ENCODE peak calls at places on chromosomes 1 and 21, in six cellular contexts. One of them, this sample, is unnamed.

GRCh38 chr21:41768371-41769042 is 1.7 kb upstream of the RIPK4 start:
- DNase-seq in H1: no peak
- DNase-seq in upper lobe of left lung: no peak
- DNase-seq in spleen: no peak
- DNase-seq in prostate gland: no peak
- DNase-seq in HCT116: peak; percentile 32
- DNase-seq in this sample: peak; percentile 78

GRCh38 chr1:232635778-232636356 is 5.9 kb upstream of the SIPA1L2 start:
- DNase-seq in H1: no peak
- DNase-seq in upper lobe of left lung: no peak
- DNase-seq in spleen: no peak
- DNase-seq in prostate gland: no peak
- DNase-seq in HCT116: no peak
- DNase-seq in this sample: no peak

GRCh38 chr1:25799758-25800537 is at the start of gene SELENON:
- DNase-seq in H1: no peak
- DNase-seq in upper lobe of left lung: peak; percentile 91
- DNase-seq in spleen: peak; percentile 88
- DNase-seq in prostate gland: no peak
- DNase-seq in HCT116: no peak
- DNase-seq in this sample: peak; percentile 60

GRCh38 chr1:17118706-17119075 is 560 bp downstream of the PADI2 start:
- DNase-seq in H1: no peak
- DNase-seq in upper lobe of left lung: no peak
- DNase-seq in spleen: peak; percentile 87
- DNase-seq in prostate gland: no peak
- DNase-seq in HCT116: no peak
- DNase-seq in this sample: no peak

GRCh38 chr1:226568077-226568831 is 19.7 kb downstream of the STUM start:
- DNase-seq in H1: no peak
- DNase-seq in upper lobe of left lung: peak; percentile 36
- DNase-seq in spleen: peak; percentile 55
- DNase-seq in prostate gland: no peak
- DNase-seq in HCT116: peak; percentile 6
- DNase-seq in this sample: no peak

GRCh38 chr1:155171836-155172731 is 1.0 kb downstream of the KRTCAP2 start:
- DNase-seq in H1: no peak
- DNase-seq in upper lobe of left lung: no peak
- DNase-seq in spleen: peak; percentile 17
- DNase-seq in prostate gland: no peak
- DNase-seq in HCT116: no peak
- DNase-seq in this sample: no peak

GRCh38 chr1:75786901-75787455 is 922 bp downstream of the RABGGTB start:
- DNase-seq in H1: no peak
- DNase-seq in upper lobe of left lung: no peak
- DNase-seq in spleen: no peak
- DNase-seq in prostate gland: no peak
- DNase-seq in HCT116: no peak
- DNase-seq in this sample: no peak

GRCh38 chr1:201406831-201407406 is 7.8 kb upstream of the LAD1 start:
- DNase-seq in H1: no peak
- DNase-seq in upper lobe of left lung: no peak
- DNase-seq in spleen: no peak
- DNase-seq in prostate gland: no peak
- DNase-seq in HCT116: no peak
- DNase-seq in this sample: peak; percentile 33

GRCh38 chr1:84174051-84174556 is 30.0 kb downstream of the PRKACB start:
- DNase-seq in H1: no peak
- DNase-seq in upper lobe of left lung: no peak
- DNase-seq in spleen: no peak
- DNase-seq in prostate gland: no peak
- DNase-seq in HCT116: peak; percentile 94
- DNase-seq in this sample: no peak

GRCh38 chr1:93686497-93687250 is 5.0 kb upstream of the BCAR3 start:
- DNase-seq in H1: no peak
- DNase-seq in upper lobe of left lung: no peak
- DNase-seq in spleen: no peak
- DNase-seq in prostate gland: no peak
- DNase-seq in HCT116: no peak
- DNase-seq in this sample: no peak

GRCh38 chr1:27672750-27673112 is 739 bp upstream of the IFI6 start:
- DNase-seq in H1: no peak
- DNase-seq in upper lobe of left lung: no peak
- DNase-seq in spleen: no peak
- DNase-seq in prostate gland: no peak
- DNase-seq in HCT116: no peak
- DNase-seq in this sample: no peak

GRCh38 chr1:19610282-19610978 is 33.7 kb upstream of the NBL1 start:
- DNase-seq in H1: no peak
- DNase-seq in upper lobe of left lung: no peak
- DNase-seq in spleen: no peak
- DNase-seq in prostate gland: no peak
- DNase-seq in HCT116: no peak
- DNase-seq in this sample: no peak

GRCh38 chr1:34610063-34610462 is 144.8 kb upstream of the GJB5 start:
- DNase-seq in H1: no peak
- DNase-seq in upper lobe of left lung: no peak
- DNase-seq in spleen: no peak
- DNase-seq in prostate gland: no peak
- DNase-seq in HCT116: no peak
- DNase-seq in this sample: no peak

GRCh38 chr21:32463367-32463766 is 50.9 kb downstream of the EVA1C start:
- DNase-seq in H1: no peak
- DNase-seq in upper lobe of left lung: no peak
- DNase-seq in spleen: peak; percentile 8
- DNase-seq in prostate gland: peak; percentile 76
- DNase-seq in HCT116: peak; percentile 69
- DNase-seq in this sample: no peak

GRCh38 chr21:31729622-31730343 is 2.1 kb downstream of the SCAF4 start:
- DNase-seq in H1: no peak
- DNase-seq in upper lobe of left lung: no peak
- DNase-seq in spleen: no peak
- DNase-seq in prostate gland: no peak
- DNase-seq in HCT116: no peak
- DNase-seq in this sample: no peak

GRCh38 chr1:76872944-76873343 is 5.7 kb downstream of the ST6GALNAC5 start:
- DNase-seq in H1: no peak
- DNase-seq in upper lobe of left lung: no peak
- DNase-seq in spleen: no peak
- DNase-seq in prostate gland: no peak
- DNase-seq in HCT116: no peak
- DNase-seq in this sample: no peak

GRCh38 chr1:46179138-46180081 is 3.1 kb upstream of the P3R3URF start:
- DNase-seq in H1: peak; percentile 44
- DNase-seq in upper lobe of left lung: no peak
- DNase-seq in spleen: no peak
- DNase-seq in prostate gland: peak; percentile 92
- DNase-seq in HCT116: peak; percentile 80
- DNase-seq in this sample: peak; percentile 87

GRCh38 chr1:75712306-75712705 is 12.2 kb upstream of the ACADM start:
- DNase-seq in H1: no peak
- DNase-seq in upper lobe of left lung: no peak
- DNase-seq in spleen: no peak
- DNase-seq in prostate gland: no peak
- DNase-seq in HCT116: no peak
- DNase-seq in this sample: no peak

GRCh38 chr1:11492235-11492634 is 13.3 kb downstream of the DISP3 start:
- DNase-seq in H1: no peak
- DNase-seq in upper lobe of left lung: no peak
- DNase-seq in spleen: peak; percentile 42
- DNase-seq in prostate gland: no peak
- DNase-seq in HCT116: no peak
- DNase-seq in this sample: no peak

GRCh38 chr1:171798760-171799159 is 17.3 kb downstream of the METTL13 start:
- DNase-seq in H1: no peak
- DNase-seq in upper lobe of left lung: no peak
- DNase-seq in spleen: no peak
- DNase-seq in prostate gland: no peak
- DNase-seq in HCT116: no peak
- DNase-seq in this sample: no peak

GRCh38 chr1:17553970-17554369 is 14.5 kb downstream of the ARHGEF10L start:
- DNase-seq in H1: no peak
- DNase-seq in upper lobe of left lung: no peak
- DNase-seq in spleen: no peak
- DNase-seq in prostate gland: no peak
- DNase-seq in HCT116: peak; percentile 65
- DNase-seq in this sample: no peak

DNA sequence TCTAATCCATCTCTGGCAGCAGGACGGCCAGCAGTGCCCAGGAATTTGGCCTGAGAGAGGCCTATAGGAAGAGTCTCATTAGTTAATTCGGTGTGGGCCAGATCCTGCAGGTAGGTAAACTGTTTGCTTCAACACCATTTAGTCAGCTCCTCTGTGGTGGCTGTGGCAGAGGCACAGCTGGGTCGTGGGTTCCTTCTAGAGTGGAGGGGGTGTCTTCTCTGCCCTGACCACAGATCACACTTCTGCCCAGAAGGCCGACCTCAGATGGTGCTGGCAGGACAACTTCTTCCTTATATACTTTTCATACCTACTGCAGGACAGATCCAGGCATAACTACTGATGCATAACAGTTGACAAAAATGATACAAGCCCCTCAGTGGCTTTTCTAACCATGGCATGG is 281.4 kb downstream of the RPS6KC1 start:
- DNase-seq in H1: no peak
- DNase-seq in upper lobe of left lung: no peak
- DNase-seq in spleen: no peak
- DNase-seq in prostate gland: no peak
- DNase-seq in HCT116: no peak
- DNase-seq in this sample: no peak
- TF ChIP-seq POLR2AphosphoS5 in H1: no peak
- TF ChIP-seq POLR2AphosphoS5 in upper lobe of left lung: no peak
- TF ChIP-seq POLR2AphosphoS5 in spleen: no peak
- TF ChIP-seq POLR2AphosphoS5 in prostate gland: no peak
- TF ChIP-seq POLR2AphosphoS5 in HCT116: no peak
- TF ChIP-seq POLR2AphosphoS5 in this sample: no peak

DNA sequence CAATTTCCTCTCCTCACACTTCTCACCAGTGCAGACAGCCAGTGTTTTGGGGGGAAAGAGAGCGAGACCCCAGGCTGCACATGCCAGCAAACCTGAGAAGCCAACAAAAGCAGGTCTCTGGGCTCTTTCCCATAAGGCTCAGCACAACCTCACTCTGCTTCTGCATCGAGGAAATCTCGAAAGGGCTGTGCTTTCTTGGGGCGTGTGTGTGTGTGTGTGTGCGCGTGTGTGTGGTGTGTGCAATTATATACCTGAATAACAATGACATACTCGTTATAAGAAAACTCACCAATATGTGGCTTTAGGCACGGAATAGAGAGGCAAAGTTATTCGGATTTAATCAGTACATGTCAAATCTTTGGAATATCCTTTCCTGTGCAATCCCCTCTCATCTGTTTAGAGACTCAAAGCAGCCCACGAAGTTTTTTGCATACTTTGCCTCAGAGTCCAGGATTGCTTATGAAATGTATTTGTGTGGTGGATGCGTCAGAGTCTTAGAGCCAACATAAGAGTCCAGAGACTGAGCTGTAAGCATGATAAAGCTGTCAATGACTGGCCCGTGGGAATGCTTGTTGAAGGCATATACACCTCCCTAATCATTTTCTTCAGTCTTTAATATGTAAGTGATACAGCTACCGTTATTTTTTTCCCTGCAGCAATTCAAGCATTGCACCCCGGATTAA is 2.2 kb downstream of the KCNJ15 start:
- DNase-seq in H1: no peak
- DNase-seq in upper lobe of left lung: no peak
- DNase-seq in spleen: no peak
- DNase-seq in prostate gland: no peak
- DNase-seq in HCT116: no peak
- DNase-seq in this sample: no peak
- H3K4me3 ChIP-seq in H1: no peak overlapping the region
- H3K4me3 ChIP-seq in upper lobe of left lung: peak overlapping the region; percentile 31
- H3K4me3 ChIP-seq in spleen: no peak overlapping the region
- H3K4me3 ChIP-seq in prostate gland: no peak overlapping the region
- H3K4me3 ChIP-seq in HCT116: no peak overlapping the region
- H3K4me3 ChIP-seq in this sample: no peak overlapping the region

GRCh38 chr1:2548068-2548589 is 8.0 kb upstream of the TNFRSF14 start:
- DNase-seq in H1: no peak
- DNase-seq in upper lobe of left lung: peak; percentile 91
- DNase-seq in spleen: peak; percentile 97
- DNase-seq in prostate gland: peak; percentile 86
- DNase-seq in HCT116: peak; percentile 70
- DNase-seq in this sample: peak; percentile 90

GRCh38 chr1:2544875-2545638 is 11.1 kb upstream of the TNFRSF14 start:
- DNase-seq in H1: no peak
- DNase-seq in upper lobe of left lung: peak; percentile 78
- DNase-seq in spleen: peak; percentile 86
- DNase-seq in prostate gland: no peak
- DNase-seq in HCT116: no peak
- DNase-seq in this sample: peak; percentile 36

GRCh38 chr1:2546515-2547209 is 9.5 kb upstream of the TNFRSF14 start:
- DNase-seq in H1: peak; percentile 73
- DNase-seq in upper lobe of left lung: peak; percentile 95
- DNase-seq in spleen: peak; percentile 96
- DNase-seq in prostate gland: peak; percentile 88
- DNase-seq in HCT116: peak; percentile 85
- DNase-seq in this sample: peak; percentile 89

GRCh38 chr1:2545754-2546514 is 10.2 kb upstream of the TNFRSF14 start:
- DNase-seq in H1: peak; percentile 78
- DNase-seq in upper lobe of left lung: peak; percentile 96
- DNase-seq in spleen: peak; percentile 97
- DNase-seq in prostate gland: peak; percentile 89
- DNase-seq in HCT116: peak; percentile 82
- DNase-seq in this sample: peak; percentile 94

DNA sequence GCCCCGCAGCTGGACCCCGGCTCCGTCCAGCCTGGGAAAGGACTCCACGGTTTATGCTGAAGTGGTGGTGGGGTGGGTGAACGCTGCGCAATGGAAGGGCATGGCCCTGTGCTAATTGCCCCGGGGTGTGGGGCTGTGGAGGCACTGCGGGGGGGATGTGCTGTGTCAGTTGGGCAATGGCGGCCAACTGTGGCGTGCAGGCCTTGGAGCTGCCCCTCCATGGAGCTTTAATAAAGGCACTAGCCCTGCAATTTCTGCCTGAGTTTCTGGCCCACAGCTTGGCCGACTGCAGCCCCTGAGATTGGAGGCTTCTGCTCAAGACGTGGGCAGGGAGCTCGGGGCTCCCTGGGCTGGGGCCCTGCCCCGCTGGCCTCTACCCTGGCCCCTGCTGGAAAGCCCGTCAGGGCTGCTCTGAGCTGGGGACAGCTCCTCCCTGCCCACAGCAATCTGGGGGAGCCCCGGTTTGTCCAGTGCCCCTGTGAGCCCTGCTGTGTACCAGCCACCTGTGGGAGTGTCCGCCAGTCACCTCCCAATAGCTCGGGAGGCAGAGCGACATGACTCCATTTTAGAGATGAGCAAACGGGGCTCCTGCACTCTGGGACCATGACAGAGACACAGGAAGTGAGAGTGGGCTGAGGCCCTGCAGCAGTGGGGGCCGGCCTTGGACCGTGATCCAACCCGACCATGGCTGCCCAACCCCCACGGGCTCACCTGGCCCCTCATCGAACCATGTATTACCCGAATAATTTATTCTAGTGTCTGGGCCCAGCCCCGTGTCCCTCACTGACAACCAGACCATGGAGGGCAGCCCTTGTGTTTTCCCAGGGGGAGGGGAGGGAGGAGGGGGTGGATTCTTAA is 8.7 kb upstream of the TNFRSF14 start:
- DNase-seq in H1: no peak
- DNase-seq in upper lobe of left lung: peak; percentile 76
- DNase-seq in spleen: peak; percentile 92
- DNase-seq in prostate gland: no peak
- DNase-seq in HCT116: no peak
- DNase-seq in this sample: no peak
- H3K27ac ChIP-seq in H1: no peak overlapping the region
- H3K27ac ChIP-seq in upper lobe of left lung: peak overlapping the region; percentile 97
- H3K27ac ChIP-seq in spleen: peak overlapping the region; percentile 99
- H3K27ac ChIP-seq in prostate gland: peak overlapping the region; percentile 99
- H3K27ac ChIP-seq in HCT116: peak overlapping the region; percentile 93
- H3K27ac ChIP-seq in this sample: peak overlapping the region; percentile 92

GRCh38 chr21:44509539-44509938 is 30.5 kb downstream of the KRTAP10-1 start:
- DNase-seq in H1: no peak
- DNase-seq in upper lobe of left lung: peak; percentile 83
- DNase-seq in spleen: no peak
- DNase-seq in prostate gland: peak; percentile 85
- DNase-seq in HCT116: peak; percentile 29
- DNase-seq in this sample: peak; percentile 93
- TF ChIP-seq POLR2AphosphoS5 in H1: no peak
- TF ChIP-seq POLR2AphosphoS5 in upper lobe of left lung: no peak
- TF ChIP-seq POLR2AphosphoS5 in spleen: no peak
- TF ChIP-seq POLR2AphosphoS5 in prostate gland: peak; percentile 73
- TF ChIP-seq POLR2AphosphoS5 in HCT116: no peak
- TF ChIP-seq POLR2AphosphoS5 in this sample: no peak

This sample was measured in stomach.